ENCODE peak calls at places on chromosomes 6 and 20, in seven cellular contexts. One of them, this sample, is unnamed.
A peak's percentile ranks its signal among the peaks of the same experiment; 100 is the strongest.

GRCh38 chr20:11090751-11091150 is 417.0 kb upstream of the JAG1 start:
- DNase-seq in HCT116: no peak
- DNase-seq in A549: no peak
- DNase-seq in SK-N-SH: no peak
- DNase-seq in Panc1: no peak
- DNase-seq in HepG2: no peak
- DNase-seq in GM23338: no peak
- DNase-seq in this sample: no peak

GRCh38 chr20:44973053-44973452 is 6.7 kb downstream of the STK4 start:
- DNase-seq in HCT116: no peak
- DNase-seq in A549: no peak
- DNase-seq in SK-N-SH: no peak
- DNase-seq in Panc1: no peak
- DNase-seq in HepG2: no peak
- DNase-seq in GM23338: no peak
- DNase-seq in this sample: no peak

GRCh38 chr20:52601295-52601971 is 370.7 kb upstream of the TSHZ2 start:
- DNase-seq in HCT116: no peak
- DNase-seq in A549: no peak
- DNase-seq in SK-N-SH: no peak
- DNase-seq in Panc1: no peak
- DNase-seq in HepG2: no peak
- DNase-seq in GM23338: no peak
- DNase-seq in this sample: no peak

GRCh38 chr6:136971609-136972008 is 49.5 kb downstream of the SLC35D3 start:
- DNase-seq in HCT116: no peak
- DNase-seq in A549: no peak
- DNase-seq in SK-N-SH: no peak
- DNase-seq in Panc1: no peak
- DNase-seq in HepG2: no peak
- DNase-seq in GM23338: no peak
- DNase-seq in this sample: no peak

GRCh38 chr6:127939442-127940066 is 38.7 kb upstream of the THEMIS start:
- DNase-seq in HCT116: no peak
- DNase-seq in A549: no peak
- DNase-seq in SK-N-SH: no peak
- DNase-seq in Panc1: no peak
- DNase-seq in HepG2: no peak
- DNase-seq in GM23338: peak; percentile 3
- DNase-seq in this sample: no peak

GRCh38 chr20:34485068-34485634 is 31.1 kb upstream of the DYNLRB1 start:
- DNase-seq in HCT116: no peak
- DNase-seq in A549: no peak
- DNase-seq in SK-N-SH: no peak
- DNase-seq in Panc1: no peak
- DNase-seq in HepG2: no peak
- DNase-seq in GM23338: no peak
- DNase-seq in this sample: no peak

GRCh38 chr6:24991748-24992467 is 56.1 kb upstream of the RIPOR2 start:
- DNase-seq in HCT116: peak; percentile 42
- DNase-seq in A549: peak; percentile 40
- DNase-seq in SK-N-SH: peak; percentile 51
- DNase-seq in Panc1: peak; percentile 13
- DNase-seq in HepG2: peak; percentile 62
- DNase-seq in GM23338: peak; percentile 84
- DNase-seq in this sample: no peak

GRCh38 chr20:59043698-59044097 is 1.1 kb upstream of the PRELID3B start:
- DNase-seq in HCT116: no peak
- DNase-seq in A549: no peak
- DNase-seq in SK-N-SH: no peak
- DNase-seq in Panc1: no peak
- DNase-seq in HepG2: no peak
- DNase-seq in GM23338: no peak
- DNase-seq in this sample: no peak

GRCh38 chr20:31550099-31550498 is 35.9 kb downstream of the HM13 start:
- DNase-seq in HCT116: no peak
- DNase-seq in A549: no peak
- DNase-seq in SK-N-SH: no peak
- DNase-seq in Panc1: no peak
- DNase-seq in HepG2: no peak
- DNase-seq in GM23338: no peak
- DNase-seq in this sample: no peak

GRCh38 chr6:143536461-143536865 is 24.9 kb upstream of the FUCA2 start:
- DNase-seq in HCT116: no peak
- DNase-seq in A549: peak; percentile 23
- DNase-seq in SK-N-SH: no peak
- DNase-seq in Panc1: no peak
- DNase-seq in HepG2: no peak
- DNase-seq in GM23338: peak; percentile 56
- DNase-seq in this sample: no peak

GRCh38 chr6:43491750-43492661 is 14.6 kb downstream of the TJAP1 start:
- DNase-seq in HCT116: no peak
- DNase-seq in A549: no peak
- DNase-seq in SK-N-SH: peak; percentile 52
- DNase-seq in Panc1: no peak
- DNase-seq in HepG2: no peak
- DNase-seq in GM23338: no peak
- DNase-seq in this sample: no peak

GRCh38 chr6:20891161-20891560 is 356.9 kb downstream of the CDKAL1 start:
- DNase-seq in HCT116: no peak
- DNase-seq in A549: no peak
- DNase-seq in SK-N-SH: no peak
- DNase-seq in Panc1: no peak
- DNase-seq in HepG2: no peak
- DNase-seq in GM23338: no peak
- DNase-seq in this sample: no peak

GRCh38 chr6:38176797-38177751 is 357.5 kb downstream of the ZFAND3 start:
- DNase-seq in HCT116: no peak
- DNase-seq in A549: no peak
- DNase-seq in SK-N-SH: no peak
- DNase-seq in Panc1: no peak
- DNase-seq in HepG2: peak; percentile 52
- DNase-seq in GM23338: peak; percentile 41
- DNase-seq in this sample: no peak

GRCh38 chr6:43171284-43172126 is 436 bp downstream of the SRF start:
- DNase-seq in HCT116: no peak
- DNase-seq in A549: no peak
- DNase-seq in SK-N-SH: peak; percentile 93
- DNase-seq in Panc1: no peak
- DNase-seq in HepG2: no peak
- DNase-seq in GM23338: no peak
- DNase-seq in this sample: no peak

GRCh38 chr20:63915471-63915870 is 20.5 kb downstream of the DNAJC5 start:
- DNase-seq in HCT116: no peak
- DNase-seq in A549: no peak
- DNase-seq in SK-N-SH: no peak
- DNase-seq in Panc1: no peak
- DNase-seq in HepG2: no peak
- DNase-seq in GM23338: no peak
- DNase-seq in this sample: no peak

GRCh38 chr20:37777012-37777411 is 83.2 kb downstream of the CTNNBL1 start:
- DNase-seq in HCT116: no peak
- DNase-seq in A549: no peak
- DNase-seq in SK-N-SH: no peak
- DNase-seq in Panc1: no peak
- DNase-seq in HepG2: no peak
- DNase-seq in GM23338: no peak
- DNase-seq in this sample: no peak

GRCh38 chr20:12198281-12198680 is 280.6 kb downstream of the BTBD3 start:
- DNase-seq in HCT116: no peak
- DNase-seq in A549: no peak
- DNase-seq in SK-N-SH: no peak
- DNase-seq in Panc1: no peak
- DNase-seq in HepG2: no peak
- DNase-seq in GM23338: no peak
- DNase-seq in this sample: no peak

GRCh38 chr20:24534282-24534681 is 64.9 kb downstream of the SYNDIG1 start:
- DNase-seq in HCT116: no peak
- DNase-seq in A549: no peak
- DNase-seq in SK-N-SH: no peak
- DNase-seq in Panc1: no peak
- DNase-seq in HepG2: no peak
- DNase-seq in GM23338: no peak
- DNase-seq in this sample: no peak

GRCh38 chr6:43243649-43244321 is 504 bp downstream of the TTBK1 start:
- DNase-seq in HCT116: no peak
- DNase-seq in A549: no peak
- DNase-seq in SK-N-SH: peak; percentile 82
- DNase-seq in Panc1: no peak
- DNase-seq in HepG2: no peak
- DNase-seq in GM23338: peak; percentile 44
- DNase-seq in this sample: no peak

GRCh38 chr6:34529665-34530327 is 26.3 kb downstream of the SPDEF start:
- DNase-seq in HCT116: no peak
- DNase-seq in A549: peak; percentile 34
- DNase-seq in SK-N-SH: no peak
- DNase-seq in Panc1: no peak
- DNase-seq in HepG2: peak; percentile 38
- DNase-seq in GM23338: no peak
- DNase-seq in this sample: no peak

GRCh38 chr20:63711085-63711645 is 3.3 kb downstream of the ZGPAT start:
- DNase-seq in HCT116: no peak
- DNase-seq in A549: no peak
- DNase-seq in SK-N-SH: no peak
- DNase-seq in Panc1: no peak
- DNase-seq in HepG2: no peak
- DNase-seq in GM23338: no peak
- DNase-seq in this sample: no peak

GRCh38 chr20:63982937-63983336 is 2.0 kb downstream of the PRPF6 start:
- DNase-seq in HCT116: no peak
- DNase-seq in A549: no peak
- DNase-seq in SK-N-SH: no peak
- DNase-seq in Panc1: no peak
- DNase-seq in HepG2: no peak
- DNase-seq in GM23338: no peak
- DNase-seq in this sample: no peak

GRCh38 chr20:33733654-33734576 is 2.1 kb downstream of the ZNF341 start:
- DNase-seq in HCT116: no peak
- DNase-seq in A549: peak; percentile 94
- DNase-seq in SK-N-SH: no peak
- DNase-seq in Panc1: no peak
- DNase-seq in HepG2: peak; percentile 94
- DNase-seq in GM23338: peak; percentile 49
- DNase-seq in this sample: no peak

GRCh38 chr6:155256122-155256795 is 7.6 kb upstream of the CLDN20 start:
- DNase-seq in HCT116: no peak
- DNase-seq in A549: no peak
- DNase-seq in SK-N-SH: no peak
- DNase-seq in Panc1: no peak
- DNase-seq in HepG2: no peak
- DNase-seq in GM23338: no peak
- DNase-seq in this sample: no peak

GRCh38 chr6:134074151-134074712 is 21.8 kb upstream of the SLC2A12 start:
- DNase-seq in HCT116: no peak
- DNase-seq in A549: no peak
- DNase-seq in SK-N-SH: no peak
- DNase-seq in Panc1: no peak
- DNase-seq in HepG2: peak; percentile 9
- DNase-seq in GM23338: peak; percentile 92
- DNase-seq in this sample: no peak

GRCh38 chr20:47681977-47682812 is 103.1 kb downstream of the SULF2 start:
- DNase-seq in HCT116: no peak
- DNase-seq in A549: peak; percentile 43
- DNase-seq in SK-N-SH: no peak
- DNase-seq in Panc1: no peak
- DNase-seq in HepG2: peak; percentile 81
- DNase-seq in GM23338: no peak
- DNase-seq in this sample: no peak

GRCh38 chr20:32438331-32438858 is 80.3 kb downstream of the ASXL1 start:
- DNase-seq in HCT116: no peak
- DNase-seq in A549: no peak
- DNase-seq in SK-N-SH: no peak
- DNase-seq in Panc1: no peak
- DNase-seq in HepG2: no peak
- DNase-seq in GM23338: no peak
- DNase-seq in this sample: no peak

GRCh38 chr20:62678553-62678952 is 30.1 kb upstream of the NTSR1 start:
- DNase-seq in HCT116: no peak
- DNase-seq in A549: no peak
- DNase-seq in SK-N-SH: no peak
- DNase-seq in Panc1: no peak
- DNase-seq in HepG2: no peak
- DNase-seq in GM23338: no peak
- DNase-seq in this sample: peak; percentile 93
- TF ChIP-seq REST in HCT116: no peak
- TF ChIP-seq REST in A549: no peak
- TF ChIP-seq REST in SK-N-SH: no peak
- TF ChIP-seq REST in Panc1: no peak
- TF ChIP-seq REST in HepG2: no peak
- TF ChIP-seq REST in GM23338: no peak
- TF ChIP-seq REST in this sample: no peak

DNA sequence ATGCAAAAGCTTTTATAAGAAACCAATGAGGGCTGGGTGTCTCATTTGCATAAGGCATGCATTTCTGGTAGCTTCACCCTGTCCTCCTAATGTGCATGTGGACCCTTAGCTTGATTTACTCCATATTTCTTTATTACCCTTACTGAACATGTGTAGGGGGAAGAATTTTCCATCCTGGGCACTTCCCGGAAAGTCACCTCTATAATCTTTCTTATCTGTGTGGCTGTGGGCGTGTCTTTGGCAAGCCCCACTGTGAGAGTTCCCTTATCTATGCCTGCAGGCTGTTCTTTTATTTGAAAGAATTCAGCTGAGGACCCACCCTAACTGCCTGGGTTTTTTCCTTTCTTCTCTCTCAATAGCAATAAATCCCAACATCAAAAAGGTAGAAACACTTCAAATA is 627.8 kb downstream of the DOK5 start:
- DNase-seq in HCT116: no peak
- DNase-seq in A549: no peak
- DNase-seq in SK-N-SH: no peak
- DNase-seq in Panc1: no peak
- DNase-seq in HepG2: no peak
- DNase-seq in GM23338: no peak
- DNase-seq in this sample: no peak
- TF ChIP-seq REST in HCT116: no peak
- TF ChIP-seq REST in A549: no peak
- TF ChIP-seq REST in SK-N-SH: no peak
- TF ChIP-seq REST in Panc1: no peak
- TF ChIP-seq REST in HepG2: no peak
- TF ChIP-seq REST in GM23338: no peak
- TF ChIP-seq REST in this sample: no peak

DNA sequence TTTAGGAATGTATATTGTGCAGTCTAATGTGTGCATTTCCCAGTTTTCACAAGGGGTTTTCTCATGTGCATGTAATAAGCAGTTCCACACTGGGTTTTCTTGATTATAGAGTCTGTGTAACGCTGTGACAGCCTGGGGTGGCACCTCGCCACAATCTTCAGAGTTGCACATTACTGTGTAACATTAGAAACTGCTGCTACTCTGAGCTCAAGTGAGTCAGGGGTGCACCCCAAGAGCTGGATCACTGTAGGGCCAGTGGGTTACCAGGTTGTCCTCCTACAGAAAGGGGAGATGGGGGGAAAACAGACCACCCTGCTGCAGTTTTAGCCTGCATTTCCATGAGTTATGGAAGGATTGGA is 96.9 kb downstream of the RPP40 start:
- DNase-seq in HCT116: no peak
- DNase-seq in A549: no peak
- DNase-seq in SK-N-SH: no peak
- DNase-seq in Panc1: no peak
- DNase-seq in HepG2: no peak
- DNase-seq in GM23338: no peak
- DNase-seq in this sample: no peak
- TF ChIP-seq REST in HCT116: no peak
- TF ChIP-seq REST in A549: no peak
- TF ChIP-seq REST in SK-N-SH: no peak
- TF ChIP-seq REST in Panc1: no peak
- TF ChIP-seq REST in HepG2: no peak
- TF ChIP-seq REST in GM23338: no peak
- TF ChIP-seq REST in this sample: no peak

GRCh38 chr6:100664274-100665040 is 199.7 kb upstream of the SIM1 start:
- DNase-seq in HCT116: no peak
- DNase-seq in A549: peak; percentile 20
- DNase-seq in SK-N-SH: no peak
- DNase-seq in Panc1: no peak
- DNase-seq in HepG2: no peak
- DNase-seq in GM23338: peak; percentile 66
- DNase-seq in this sample: no peak
- TF ChIP-seq REST in HCT116: no peak
- TF ChIP-seq REST in A549: no peak
- TF ChIP-seq REST in SK-N-SH: no peak
- TF ChIP-seq REST in Panc1: no peak
- TF ChIP-seq REST in HepG2: no peak
- TF ChIP-seq REST in GM23338: no peak
- TF ChIP-seq REST in this sample: no peak